ENCODE peak calls at places on chromosomes 3 and 15, in six cellular contexts. I is OCI-LY7, B is mammary epithelial cell, O is A549, S is IMR-90, L is PC-3. P is an unnamed sample.

GRCh38 chr15:51390932-51391432 is 49.5 kb downstream of the GLDN start:
- DNase-seq in I (no peak), B (no peak), O (no peak), S (no peak), L (no peak), P (no peak)

GRCh38 chr15:76217029-76217866 is 94.0 kb downstream of the ETFA start:
- DNase-seq in I (no peak), B (peak; percentile 72), O (no peak), S (peak; percentile 57), L (peak; percentile 79), P (peak; percentile 78)

GRCh38 chr3:31364711-31365110 is 168.0 kb upstream of the STT3B start:
- DNase-seq in I (no peak), B (peak; percentile 40), O (no peak), S (peak; percentile 75), L (peak; percentile 47), P (no peak)

GRCh38 chr15:67901922-67902321 is 62.1 kb upstream of the RNU6-1 start:
- DNase-seq in I (no peak), B (no peak), O (no peak), S (no peak), L (no peak), P (no peak)

GRCh38 chr3:141045008-141045641 is 6.0 kb upstream of the SPSB4 start:
- DNase-seq in I (no peak), B (no peak), O (no peak), S (no peak), L (no peak), P (no peak)

GRCh38 chr3:100611221-100611620 is 1.8 kb downstream of the ADGRG7 start:
- DNase-seq in I (no peak), B (no peak), O (no peak), S (no peak), L (no peak), P (no peak)

GRCh38 chr15:81264072-81264857 is 59.7 kb downstream of the STARD5 start:
- DNase-seq in I (no peak), B (no peak), O (no peak), S (no peak), L (no peak), P (no peak)

GRCh38 chr3:137642831-137643230 is 121.3 kb upstream of the SOX14 start:
- DNase-seq in I (no peak), B (no peak), O (no peak), S (no peak), L (no peak), P (no peak)

GRCh38 chr3:151931171-151931570 is 57.7 kb downstream of the SUCNR1 start:
- DNase-seq in I (no peak), B (no peak), O (no peak), S (peak; percentile 48), L (peak; percentile 17), P (no peak)

GRCh38 chr15:67762610-67763368 is 62.5 kb upstream of the SKOR1 start:
- DNase-seq in I (peak; percentile 78), B (no peak), O (no peak), S (peak; percentile 34), L (no peak), P (no peak)

GRCh38 chr15:88246081-88246480 is 10.5 kb downstream of the NTRK3 start:
- DNase-seq in I (no peak), B (no peak), O (no peak), S (no peak), L (no peak), P (no peak)

GRCh38 chr15:88242586-88242985 is 14.0 kb downstream of the NTRK3 start:
- DNase-seq in I (no peak), B (no peak), O (no peak), S (no peak), L (no peak), P (no peak)

GRCh38 chr15:88241461-88241860 is 15.1 kb downstream of the NTRK3 start:
- DNase-seq in I (no peak), B (no peak), O (no peak), S (no peak), L (no peak), P (no peak)

GRCh38 chr15:88243156-88243555 is 13.4 kb downstream of the NTRK3 start:
- DNase-seq in I (no peak), B (no peak), O (no peak), S (no peak), L (no peak), P (no peak)

DNA sequence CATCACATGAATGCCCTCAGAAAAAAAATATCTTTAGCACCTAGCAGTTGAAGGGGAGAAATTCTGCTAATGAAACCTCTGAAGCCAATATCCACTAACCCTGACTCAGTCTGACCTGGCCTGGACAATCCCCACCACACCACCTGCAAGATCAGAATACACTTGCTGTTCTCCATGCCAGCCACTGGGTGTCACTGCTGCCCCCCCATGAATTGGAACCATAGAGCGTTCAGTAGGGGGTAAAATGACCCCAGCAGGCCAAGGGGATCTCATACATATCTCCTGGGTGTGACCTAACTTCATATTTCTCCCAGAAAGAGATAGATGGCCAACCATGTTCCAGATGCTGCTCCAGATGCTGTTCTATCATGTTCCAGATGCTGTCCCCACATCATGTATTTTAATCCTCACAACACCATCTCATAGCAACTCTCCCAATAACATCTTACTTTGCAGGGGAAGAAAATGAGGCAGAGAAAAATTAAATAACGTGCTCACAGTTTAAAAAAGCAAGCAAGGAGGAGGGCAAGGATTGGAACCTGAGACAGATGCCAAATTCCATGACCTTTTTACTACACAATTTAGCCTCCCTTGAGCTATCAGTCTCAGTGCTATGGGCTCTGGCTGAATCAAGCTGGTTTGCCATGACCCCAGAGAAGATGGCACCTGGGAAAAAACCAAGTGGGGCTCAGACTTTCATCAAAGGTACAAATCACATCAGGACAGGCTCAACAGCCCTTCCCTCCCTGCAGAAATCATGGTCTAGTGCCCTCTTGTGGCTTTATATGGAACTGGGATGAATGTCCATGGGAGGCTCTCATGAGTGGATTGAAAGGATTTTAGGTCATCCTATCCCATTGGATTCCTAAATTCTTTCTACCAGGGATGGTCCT is 12.4 kb downstream of the NTRK3 start:
- DNase-seq in I (peak; percentile 51), B (peak; percentile 36), O (peak; percentile 59), S (peak; percentile 13), L (peak; percentile 42), P (no peak)
- TF ChIP-seq CTCF in I (peak; percentile 82), B (peak; percentile 76), O (peak; percentile 49), S (peak; percentile 50), L (peak; percentile 56), P (peak; percentile 57)

DNA sequence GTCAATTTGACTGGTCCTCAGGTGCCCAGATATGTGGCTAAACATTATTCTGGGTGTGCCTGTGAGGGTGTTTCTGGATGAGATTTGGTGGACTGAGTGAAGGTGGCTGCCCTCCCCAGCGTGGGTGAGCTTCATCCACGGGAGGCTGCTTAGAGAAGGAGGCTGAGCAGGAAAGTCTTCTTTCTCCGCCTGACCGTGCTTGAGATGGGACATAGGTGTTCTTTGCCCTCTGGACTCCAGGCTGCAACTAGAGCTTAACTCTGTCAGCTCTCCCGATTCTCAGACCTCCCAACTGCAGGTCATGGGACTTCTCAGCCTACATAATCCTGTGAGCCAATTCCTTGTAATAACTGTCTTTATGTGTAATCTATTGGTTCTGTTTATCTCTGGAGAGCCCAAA is 34.0 kb downstream of the RAB7A start:
- DNase-seq in I (no peak), B (no peak), O (no peak), S (no peak), L (no peak), P (no peak)
- H3K4me2 ChIP-seq in I (no peak overlapping the region), B (no peak overlapping the region), O (no peak overlapping the region), S (no peak overlapping the region), L (no peak overlapping the region), P (no peak overlapping the region)

GRCh38 chr3:73623996-73624362 is 762 bp downstream of the PDZRN3 start:
- DNase-seq in I (no peak), B (peak; percentile 52), O (no peak), S (peak; percentile 85), L (no peak), P (no peak)
- TF ChIP-seq CTCF in I (no peak), B (peak; percentile 25), O (no peak), S (peak; percentile 33), L (no peak), P (no peak)

GRCh38 chr3:195163719-195164572 is 107.0 kb downstream of the XXYLT1 start:
- DNase-seq in I (no peak), B (no peak), O (no peak), S (no peak), L (no peak), P (no peak)

GRCh38 chr3:195160257-195160898 is 110.6 kb downstream of the XXYLT1 start:
- DNase-seq in I (no peak), B (no peak), O (no peak), S (peak; percentile 79), L (peak; percentile 45), P (peak; percentile 19)

GRCh38 chr3:195159819-195160175 is 111.2 kb downstream of the XXYLT1 start:
- DNase-seq in I (no peak), B (no peak), O (no peak), S (peak; percentile 47), L (peak; percentile 19), P (no peak)

GRCh38 chr3:195160908-195161434 is 110.0 kb downstream of the XXYLT1 start:
- DNase-seq in I (peak; percentile 23), B (no peak), O (no peak), S (no peak), L (no peak), P (no peak)

GRCh38 chr3:195162033-195162669 is 108.8 kb downstream of the XXYLT1 start:
- DNase-seq in I (peak; percentile 64), B (no peak), O (no peak), S (no peak), L (no peak), P (no peak)
- H3K4me2 ChIP-seq in I (peak overlapping the region; percentile 35), B (no peak overlapping the region), O (no peak overlapping the region), S (no peak overlapping the region), L (no peak overlapping the region), P (no peak overlapping the region)

GRCh38 chr3:170054204-170054603 is 16.4 kb downstream of the GPR160 start:
- DNase-seq in I (peak; percentile 79), B (no peak), O (no peak), S (no peak), L (peak; percentile 46), P (peak; percentile 46)
- TF ChIP-seq CTCF in I (peak; percentile 88), B (peak; percentile 38), O (peak; percentile 32), S (peak; percentile 27), L (peak; percentile 65), P (peak; percentile 56)

GRCh38 chr3:46812237-46812791 is 50.9 kb downstream of the MYL3 start:
- DNase-seq in I (no peak), B (peak; percentile 47), O (peak; percentile 21), S (peak; percentile 29), L (no peak), P (no peak)
- H3K4me2 ChIP-seq in I (no peak overlapping the region), B (peak overlapping the region; percentile 90), O (peak overlapping the region; percentile 73), S (peak overlapping the region; percentile 92), L (no peak overlapping the region), P (no peak overlapping the region)

GRCh38 chr3:166663194-166663593 is 716.9 kb downstream of the ZBBX start:
- DNase-seq in I (no peak), B (peak; percentile 51), O (no peak), S (no peak), L (peak; percentile 88), P (peak; percentile 32)

GRCh38 chr3:166660962-166661361 is 719.1 kb downstream of the ZBBX start:
- DNase-seq in I (no peak), B (no peak), O (no peak), S (no peak), L (no peak), P (no peak)

GRCh38 chr3:166661621-166662020 is 718.5 kb downstream of the ZBBX start:
- DNase-seq in I (peak; percentile 52), B (no peak), O (no peak), S (no peak), L (no peak), P (no peak)
- TF ChIP-seq CTCF in I (no peak), B (no peak), O (no peak), S (no peak), L (no peak), P (no peak)

P was measured in PC-9.